ENCODE peak calls at places on chromosomes 13 and 19, in six cellular contexts. One of them, this sample, is unnamed.

GRCh38 chr13:103156346-103156998 is 90.3 kb upstream of the SLC10A2 start:
- DNase-seq in NCI-H2029 treated with DMSO at 0.1 percent for 48 hours: no peak
- DNase-seq in omental fat pad: no peak
- DNase-seq in tibial artery: no peak
- DNase-seq in A549: no peak
- DNase-seq in NCI-H1092: no peak
- DNase-seq in this sample: no peak

GRCh38 chr13:109844396-109844795 is 58.0 kb upstream of the IRS2 start:
- DNase-seq in A549: no peak
- DNase-seq in NCI-H2029 treated with DMSO at 0.1 percent for 48 hours: no peak
- DNase-seq in NCI-H1092: no peak
- DNase-seq in omental fat pad: no peak
- DNase-seq in tibial artery: no peak
- DNase-seq in this sample: no peak

GRCh38 chr13:47964863-47965262 is 36.2 kb downstream of the SUCLA2 start:
- DNase-seq in omental fat pad: no peak
- DNase-seq in A549: no peak
- DNase-seq in NCI-H2029 treated with DMSO at 0.1 percent for 48 hours: no peak
- DNase-seq in NCI-H1092: no peak
- DNase-seq in tibial artery: no peak
- DNase-seq in this sample: no peak

GRCh38 chr13:97974773-97975172 is 21.3 kb downstream of the IPO5 start:
- DNase-seq in A549: no peak
- DNase-seq in omental fat pad: no peak
- DNase-seq in NCI-H2029 treated with DMSO at 0.1 percent for 48 hours: no peak
- DNase-seq in NCI-H1092: no peak
- DNase-seq in tibial artery: no peak
- DNase-seq in this sample: no peak

GRCh38 chr13:29081036-29081435 is 260.9 kb downstream of the MTUS2 start:
- DNase-seq in A549: no peak
- DNase-seq in tibial artery: no peak
- DNase-seq in NCI-H1092: no peak
- DNase-seq in omental fat pad: no peak
- DNase-seq in NCI-H2029 treated with DMSO at 0.1 percent for 48 hours: no peak
- DNase-seq in this sample: no peak

GRCh38 chr19:45069056-45069455 is 7.2 kb downstream of the ZNF296 start:
- DNase-seq in NCI-H1092: no peak
- DNase-seq in omental fat pad: no peak
- DNase-seq in tibial artery: no peak
- DNase-seq in NCI-H2029 treated with DMSO at 0.1 percent for 48 hours: no peak
- DNase-seq in A549: peak
- DNase-seq in this sample: no peak

GRCh38 chr13:39144941-39145533 is 106.8 kb downstream of the NHLRC3 start:
- DNase-seq in omental fat pad: no peak
- DNase-seq in NCI-H1092: peak
- DNase-seq in tibial artery: peak
- DNase-seq in A549: peak
- DNase-seq in NCI-H2029 treated with DMSO at 0.1 percent for 48 hours: no peak
- DNase-seq in this sample: peak

GRCh38 chr19:33689886-33690285 is 68.1 kb downstream of the CHST8 start:
- DNase-seq in tibial artery: peak
- DNase-seq in NCI-H2029 treated with DMSO at 0.1 percent for 48 hours: no peak
- DNase-seq in omental fat pad: peak
- DNase-seq in NCI-H1092: no peak
- DNase-seq in A549: no peak
- DNase-seq in this sample: no peak

GRCh38 chr19:18208098-18208951 is 4.5 kb upstream of the RAB3A start:
- DNase-seq in NCI-H2029 treated with DMSO at 0.1 percent for 48 hours: no peak
- DNase-seq in omental fat pad: peak
- DNase-seq in tibial artery: no peak
- DNase-seq in A549: no peak
- DNase-seq in NCI-H1092: no peak
- DNase-seq in this sample: no peak

GRCh38 chr13:26698392-26699196 is 62.0 kb downstream of the GPR12 start:
- DNase-seq in NCI-H2029 treated with DMSO at 0.1 percent for 48 hours: peak
- DNase-seq in tibial artery: peak
- DNase-seq in NCI-H1092: peak
- DNase-seq in omental fat pad: peak
- DNase-seq in A549: peak
- DNase-seq in this sample: peak

GRCh38 chr13:83350569-83350968 is 531.7 kb downstream of the SLITRK1 start:
- DNase-seq in NCI-H1092: no peak
- DNase-seq in tibial artery: no peak
- DNase-seq in A549: no peak
- DNase-seq in NCI-H2029 treated with DMSO at 0.1 percent for 48 hours: no peak
- DNase-seq in omental fat pad: no peak
- DNase-seq in this sample: no peak

GRCh38 chr13:95185851-95186250 is 115.4 kb downstream of the ABCC4 start:
- DNase-seq in tibial artery: peak
- DNase-seq in omental fat pad: no peak
- DNase-seq in NCI-H1092: no peak
- DNase-seq in NCI-H2029 treated with DMSO at 0.1 percent for 48 hours: no peak
- DNase-seq in A549: no peak
- DNase-seq in this sample: peak

GRCh38 chr19:15114153-15114540 is 6.9 kb downstream of the SYDE1 start:
- DNase-seq in NCI-H2029 treated with DMSO at 0.1 percent for 48 hours: no peak
- DNase-seq in A549: no peak
- DNase-seq in tibial artery: peak
- DNase-seq in NCI-H1092: no peak
- DNase-seq in omental fat pad: no peak
- DNase-seq in this sample: no peak

GRCh38 chr13:112242777-112243176 is 133.4 kb upstream of the SPACA7 start:
- DNase-seq in NCI-H2029 treated with DMSO at 0.1 percent for 48 hours: no peak
- DNase-seq in NCI-H1092: no peak
- DNase-seq in A549: no peak
- DNase-seq in omental fat pad: no peak
- DNase-seq in tibial artery: no peak
- DNase-seq in this sample: no peak

GRCh38 chr19:49434907-49435577 is 6.3 kb downstream of the SLC17A7 start:
- DNase-seq in NCI-H1092: no peak
- DNase-seq in NCI-H2029 treated with DMSO at 0.1 percent for 48 hours: no peak
- DNase-seq in A549: peak
- DNase-seq in tibial artery: no peak
- DNase-seq in omental fat pad: no peak
- DNase-seq in this sample: no peak

GRCh38 chr19:39735688-39736087 is 2.1 kb downstream of the CLC start:
- DNase-seq in NCI-H2029 treated with DMSO at 0.1 percent for 48 hours: no peak
- DNase-seq in tibial artery: no peak
- DNase-seq in omental fat pad: no peak
- DNase-seq in NCI-H1092: no peak
- DNase-seq in A549: no peak
- DNase-seq in this sample: no peak

GRCh38 chr13:81480634-81481033 is 1139.7 kb upstream of the SPRY2 start:
- DNase-seq in NCI-H1092: peak
- DNase-seq in NCI-H2029 treated with DMSO at 0.1 percent for 48 hours: no peak
- DNase-seq in tibial artery: no peak
- DNase-seq in A549: no peak
- DNase-seq in omental fat pad: no peak
- DNase-seq in this sample: no peak

GRCh38 chr13:24251525-24251924 is 57.9 kb upstream of the C1QTNF9 start:
- DNase-seq in NCI-H2029 treated with DMSO at 0.1 percent for 48 hours: no peak
- DNase-seq in A549: no peak
- DNase-seq in omental fat pad: no peak
- DNase-seq in NCI-H1092: no peak
- DNase-seq in tibial artery: no peak
- DNase-seq in this sample: no peak